ENCODE peak calls at places on chromosomes 6 and 20, in five cellular contexts. O, N, H, W and U are unnamed samples.

GRCh38 chr6:28525496-28526039 is at the start of gene GPX5:
- DNase-seq in N (no peak), H (no peak), O (no peak), W (no peak), U (no peak)

GRCh38 chr20:46324960-46325703 is 16.8 kb upstream of the CDH22 start:
- DNase-seq in H (peak), O (no peak), W (no peak), N (no peak), U (peak)

GRCh38 chr6:144768676-144769599 is 483.8 kb downstream of the UTRN start:
- DNase-seq in N (no peak), W (no peak), H (no peak), O (no peak), U (no peak)

GRCh38 chr6:5869261-5869660 is 137.5 kb downstream of the NRN1 start:
- DNase-seq in W (no peak), N (no peak), H (no peak), O (no peak), U (no peak)

GRCh38 chr20:51767867-51768758 is at the start of gene ATP9A:
- DNase-seq in H (no peak), N (no peak), O (no peak), W (peak), U (peak)

GRCh38 chr6:149190228-149190831 is 127.2 kb upstream of the TAB2 start:
- DNase-seq in H (peak), N (peak), W (peak), O (no peak), U (peak)

GRCh38 chr6:14921170-14921569 is 324.7 kb upstream of the JARID2 start:
- DNase-seq in W (no peak), H (no peak), N (peak), O (no peak), U (no peak)

GRCh38 chr6:100464910-100465700 is at the start of gene SIM1:
- DNase-seq in H (no peak), O (peak), W (peak), N (no peak), U (no peak)

GRCh38 chr6:166005846-166006592 is 161.6 kb downstream of the TBXT start:
- DNase-seq in N (no peak), H (peak), W (no peak), O (peak), U (peak)

GRCh38 chr20:45347297-45347935 is 808 bp downstream of the SDC4 start:
- DNase-seq in W (no peak), N (no peak), H (no peak), O (no peak), U (no peak)

GRCh38 chr20:31676534-31677030 is 38.9 kb downstream of the COX4I2 start:
- DNase-seq in N (no peak), H (no peak), W (no peak), O (no peak), U (peak)

GRCh38 chr6:71879016-71879415 is 7.3 kb upstream of the RIMS1 start:
- DNase-seq in H (no peak), O (no peak), W (no peak), N (no peak), U (peak)

GRCh38 chr20:25039697-25040437 is 18.1 kb downstream of the ACSS1 start:
- DNase-seq in H (peak), W (peak), O (peak), N (peak), U (peak)

GRCh38 chr6:4778086-4778485 is 1.9 kb downstream of the CDYL start:
- DNase-seq in W (peak), N (no peak), O (no peak), H (peak), U (no peak)

GRCh38 chr6:74651948-74652347 is 553.9 kb downstream of the COL12A1 start:
- DNase-seq in O (no peak), W (no peak), N (no peak), H (no peak), U (no peak)

GRCh38 chr6:12635813-12636212 is 80.8 kb upstream of the PHACTR1 start:
- DNase-seq in N (no peak), W (no peak), H (no peak), O (no peak), U (peak)

GRCh38 chr6:12637960-12638641 is 78.5 kb upstream of the PHACTR1 start:
- DNase-seq in W (peak), H (peak), O (peak), N (peak), U (peak)

GRCh38 chr6:12635375-12635774 is 81.2 kb upstream of the PHACTR1 start:
- DNase-seq in W (no peak), H (no peak), O (no peak), N (no peak), U (no peak)

GRCh38 chr6:12640438-12640837 is 76.1 kb upstream of the PHACTR1 start:
- DNase-seq in N (no peak), H (no peak), O (no peak), W (no peak), U (no peak)

GRCh38 chr6:12636336-12636735 is 80.2 kb upstream of the PHACTR1 start:
- DNase-seq in W (no peak), H (no peak), O (no peak), N (no peak), U (no peak)
- TF ChIP-seq CTCF in W (no peak), H (no peak), O (no peak), N (no peak), U (peak)

GRCh38 chr20:10922941-10923340 is 249.1 kb upstream of the JAG1 start:
- DNase-seq in H (peak), N (no peak), W (peak), O (peak), U (peak)
- H3K4me3 ChIP-seq in H (no peak), N (no peak), W (no peak), O (no peak), U (no peak)

GRCh38 chr6:134081506-134081905 is 29.1 kb upstream of the SLC2A12 start:
- DNase-seq in W (no peak), H (no peak), O (no peak), N (no peak), U (no peak)
- TF ChIP-seq CTCF in W (no peak), H (no peak), O (no peak), N (no peak), U (no peak)

DNA sequence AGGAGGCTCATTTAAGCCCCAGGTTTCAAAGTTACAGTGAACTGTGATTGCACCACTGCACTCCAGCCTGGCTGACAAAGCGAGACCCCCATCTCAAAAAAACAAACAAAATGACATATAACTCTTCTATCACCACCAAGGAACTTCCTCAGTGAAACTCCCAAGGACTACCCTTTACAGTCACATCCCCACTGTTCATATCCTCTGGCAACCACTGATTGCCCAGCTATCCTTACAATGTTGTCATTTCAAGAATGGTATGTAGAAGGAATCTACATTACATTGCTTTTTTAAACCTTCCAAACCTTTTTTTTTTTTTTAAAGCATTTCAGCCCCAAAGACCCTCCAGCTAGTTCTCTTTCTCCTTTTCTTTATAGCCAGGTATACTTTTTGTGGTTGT is 123.1 kb upstream of the CARMIL1 start:
- DNase-seq in O (no peak), N (no peak), H (no peak), W (no peak), U (no peak)
- H3K4me3 ChIP-seq in O (no peak), N (no peak), H (no peak), W (no peak), U (no peak)

DNA sequence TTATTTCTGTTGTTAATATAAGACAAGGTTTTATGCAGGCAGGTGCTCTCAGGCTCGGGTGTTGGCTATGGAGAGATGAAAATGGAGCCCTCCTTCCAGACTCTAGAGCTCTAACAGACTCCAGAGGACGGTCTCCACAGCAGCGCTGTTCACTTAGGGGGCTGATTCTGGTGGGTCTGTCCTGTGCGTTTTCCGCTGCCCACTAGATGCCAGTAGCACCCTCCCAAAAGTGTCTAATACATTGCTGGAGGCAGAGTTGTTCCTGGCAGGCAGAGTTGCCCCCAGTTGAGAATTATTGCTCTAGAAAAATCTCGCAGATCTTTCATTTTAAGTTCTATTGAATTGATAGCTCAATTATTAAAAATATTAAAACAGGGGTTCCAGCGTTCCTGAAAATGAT is 109.9 kb downstream of the MAP3K4 start:
- DNase-seq in O (no peak), N (no peak), H (no peak), W (no peak), U (no peak)
- TF ChIP-seq CTCF in O (peak), N (no peak), H (no peak), W (no peak), U (peak)